ENCODE peak calls at places on chromosomes 6 and 20, in eight cellular contexts. R is H9; U is body of pancreas; M is BE2C; A is psoas muscle; W is PC-3; V is CD8-positive, alpha-beta T cell; Q is Peyer's patch. X is an unnamed sample.

GRCh38 chr6:85923013-85923430 is 280.3 kb upstream of the SYNCRIP start:
- DNase-seq in R (peak; percentile 56), U (peak; percentile 56), M (peak; percentile 57), A (no peak), W (peak; percentile 72), V (no peak), Q (no peak), X (no peak)

GRCh38 chr20:23096073-23096472 is 9.9 kb upstream of the CD93 start:
- DNase-seq in R (no peak), U (no peak), M (no peak), A (no peak), W (no peak), V (no peak), Q (no peak), X (no peak)

GRCh38 chr6:148890091-148890490 is 143.3 kb downstream of the UST start:
- DNase-seq in R (no peak), U (no peak), M (no peak), A (no peak), W (no peak), V (no peak), Q (no peak), X (no peak)

GRCh38 chr20:51337126-51337805 is 205.3 kb downstream of the NFATC2 start:
- DNase-seq in R (no peak), U (no peak), M (no peak), A (no peak), W (no peak), V (no peak), Q (no peak), X (no peak)

GRCh38 chr6:119158057-119158848 is 79.8 kb upstream of the FAM184A start:
- DNase-seq in R (no peak), U (peak; percentile 40), M (no peak), A (peak; percentile 75), W (no peak), V (no peak), Q (peak; percentile 50), X (peak; percentile 42)

GRCh38 chr6:33827546-33828451 is 24.0 kb upstream of the MLN start:
- DNase-seq in R (no peak), U (no peak), M (no peak), A (no peak), W (peak; percentile 10), V (no peak), Q (no peak), X (no peak)

GRCh38 chr20:11432407-11432806 is 485.3 kb upstream of the BTBD3 start:
- DNase-seq in R (no peak), U (no peak), M (no peak), A (no peak), W (peak; percentile 92), V (no peak), Q (no peak), X (no peak)

GRCh38 chr20:22386300-22386623 is 198.1 kb downstream of the FOXA2 start:
- DNase-seq in R (no peak), U (no peak), M (no peak), A (no peak), W (no peak), V (no peak), Q (no peak), X (no peak)

GRCh38 chr6:93468291-93468690 is 48.9 kb upstream of the EPHA7 start:
- DNase-seq in R (no peak), U (no peak), M (no peak), A (no peak), W (peak; percentile 62), V (no peak), Q (no peak), X (no peak)

GRCh38 chr20:60068509-60068908 is 110.3 kb downstream of the CDH26 start:
- DNase-seq in R (no peak), U (no peak), M (no peak), A (no peak), W (no peak), V (no peak), Q (no peak), X (no peak)

GRCh38 chr6:167146173-167146572 is 11.6 kb downstream of the GPR31 start:
- DNase-seq in R (no peak), U (no peak), M (no peak), A (no peak), W (no peak), V (no peak), Q (no peak), X (no peak)

GRCh38 chr20:9294081-9294480 is 220.3 kb upstream of the LAMP5 start:
- DNase-seq in R (no peak), U (no peak), M (no peak), A (no peak), W (peak; percentile 87), V (no peak), Q (no peak), X (no peak)

GRCh38 chr6:34243901-34244884 is 4.6 kb downstream of the SMIM29 start:
- DNase-seq in R (peak; percentile 63), U (peak; percentile 42), M (peak; percentile 63), A (peak; percentile 83), W (peak; percentile 97), V (no peak), Q (peak; percentile 78), X (no peak)

GRCh38 chr6:16803294-16804006 is 42.2 kb upstream of the ATXN1 start:
- DNase-seq in R (peak; percentile 94), U (peak; percentile 21), M (peak; percentile 83), A (peak; percentile 17), W (no peak), V (no peak), Q (peak; percentile 46), X (peak; percentile 40)

GRCh38 chr6:33558801-33559200 is 21.3 kb downstream of the BAK1 start:
- DNase-seq in R (no peak), U (no peak), M (no peak), A (no peak), W (no peak), V (no peak), Q (no peak), X (no peak)

GRCh38 chr6:109024368-109024767 is 70.3 kb downstream of the SESN1 start:
- DNase-seq in R (no peak), U (no peak), M (no peak), A (no peak), W (no peak), V (no peak), Q (no peak), X (no peak)

GRCh38 chr20:5268449-5268848 is 48.3 kb downstream of the PROKR2 start:
- DNase-seq in R (no peak), U (no peak), M (no peak), A (no peak), W (peak; percentile 7), V (no peak), Q (no peak), X (no peak)

GRCh38 chr6:56725257-56725656 is 82.6 kb upstream of the DST start:
- DNase-seq in R (no peak), U (no peak), M (no peak), A (no peak), W (no peak), V (no peak), Q (no peak), X (no peak)

GRCh38 chr6:56720882-56721281 is 78.2 kb upstream of the DST start:
- DNase-seq in R (no peak), U (no peak), M (peak; percentile 51), A (no peak), W (no peak), V (no peak), Q (no peak), X (no peak)

GRCh38 chr6:56719310-56719709 is 76.6 kb upstream of the DST start:
- DNase-seq in R (no peak), U (no peak), M (no peak), A (no peak), W (no peak), V (no peak), Q (no peak), X (no peak)

GRCh38 chr6:56727097-56727845 is 84.6 kb upstream of the DST start:
- DNase-seq in R (no peak), U (no peak), M (no peak), A (no peak), W (no peak), V (no peak), Q (no peak), X (no peak)

DNA sequence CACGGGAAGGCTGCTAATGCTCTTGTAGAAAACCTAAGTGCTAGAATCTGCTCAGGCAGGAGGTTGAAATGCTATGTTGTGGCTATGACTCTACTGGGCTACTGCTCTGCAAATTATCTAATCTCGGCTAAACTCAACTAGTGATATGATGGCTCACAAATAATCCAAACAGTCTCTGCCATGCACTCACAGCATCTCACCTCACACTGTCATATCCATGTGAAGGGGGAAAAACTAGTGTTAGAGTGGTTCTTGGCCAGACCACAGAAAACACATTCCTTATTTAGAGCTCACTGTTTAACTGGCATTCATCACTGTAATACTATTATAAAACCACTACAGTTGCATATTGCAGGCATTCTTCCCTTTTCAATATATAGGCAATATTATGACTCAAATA is 81.8 kb upstream of the DST start:
- DNase-seq in R (no peak), U (no peak), M (no peak), A (no peak), W (no peak), V (no peak), Q (no peak), X (no peak)
- H3K4me1 ChIP-seq in R (peaks cover 12% of the 10 kb centered on the region), U (peaks cover 40% of the 10 kb centered on the region), M (peaks cover 29% of the 10 kb centered on the region), A (peaks cover 33% of the 10 kb centered on the region), W (peaks cover 32% of the 10 kb centered on the region), V (no peaks in the 10 kb centered on the region), Q (no peaks in the 10 kb centered on the region), X (peaks cover 77% of the 10 kb centered on the region)

DNA sequence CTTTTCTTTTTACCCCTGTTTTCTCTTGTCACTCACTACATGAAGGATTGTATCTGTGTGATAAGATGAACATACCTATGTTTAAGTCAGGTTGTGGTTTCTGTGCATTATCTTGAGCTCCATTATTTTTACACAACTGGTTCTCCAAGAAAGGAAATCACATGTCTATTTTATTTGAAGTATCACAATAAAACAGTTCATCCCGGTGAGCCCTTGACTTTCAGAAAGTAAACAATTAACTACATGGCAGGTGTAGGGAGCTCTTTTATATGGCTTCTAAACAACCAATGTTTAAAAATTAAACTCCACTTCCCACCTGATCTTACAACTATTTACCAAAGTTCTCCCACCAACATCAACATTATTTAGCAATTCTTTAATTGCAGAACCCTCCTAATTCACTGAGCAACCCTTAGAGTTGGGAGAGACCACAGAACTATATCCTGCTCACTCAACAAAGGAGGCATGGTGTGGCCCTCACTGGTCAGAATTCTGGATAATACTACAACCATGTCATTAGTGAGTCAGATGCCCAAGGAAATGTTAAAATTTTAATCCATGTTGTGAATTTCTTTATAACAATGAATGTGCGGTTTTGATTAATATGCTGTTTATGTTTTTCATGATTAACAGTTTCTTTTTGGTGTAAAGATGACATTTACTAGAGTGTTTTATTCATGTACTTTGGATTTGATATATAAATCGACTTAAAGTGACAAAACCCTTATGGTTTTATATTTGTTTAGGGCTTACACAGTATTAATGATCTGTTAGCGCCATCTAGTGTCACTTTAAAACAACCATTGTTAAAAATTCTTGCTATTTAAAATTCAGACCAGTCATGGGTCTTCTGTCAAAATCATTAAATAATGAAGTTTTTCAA is 50.0 kb upstream of the SCGN start:
- DNase-seq in R (no peak), U (no peak), M (no peak), A (no peak), W (peak; percentile 70), V (no peak), Q (no peak), X (no peak)
- TF ChIP-seq CTCF in R (peak; percentile 81), U (peak; percentile 75), M (peak; percentile 46), A (peak; percentile 59), W (peak; percentile 87), V (peak; percentile 81), Q (peak; percentile 62), X (peak; percentile 68)

GRCh38 chr20:57252559-57253162 is 13.8 kb downstream of the BMP7 start:
- DNase-seq in R (no peak), U (no peak), M (no peak), A (no peak), W (no peak), V (no peak), Q (no peak), X (no peak)
- H3K4me1 ChIP-seq in R (peaks cover 3% of the 10 kb centered on the region), U (no peaks in the 10 kb centered on the region), M (peaks cover 9% of the 10 kb centered on the region), A (no peaks in the 10 kb centered on the region), W (peaks cover 12% of the 10 kb centered on the region), V (peaks cover 4% of the 10 kb centered on the region), Q (no peaks in the 10 kb centered on the region), X (peaks cover 19% of the 10 kb centered on the region)

GRCh38 chr6:106519460-106520394 is 109.6 kb downstream of the RTN4IP1 start:
- DNase-seq in R (no peak), U (no peak), M (no peak), A (no peak), W (peak; percentile 88), V (peak; percentile 85), Q (peak; percentile 91), X (no peak)
- TF ChIP-seq CTCF in R (no peak), U (no peak), M (no peak), A (no peak), W (no peak), V (no peak), Q (no peak), X (no peak)

X was measured in left ventricle myocardium inferior.